ENCODE peak calls at places on chromosomes 12 and 14, in nine cellular contexts. One of them, this sample, is unnamed.

GRCh38 chr12:116415408-116416108 is 138.1 kb upstream of the MED13L start:
- DNase-seq in foreskin keratinocyte: no peak
- DNase-seq in SK-N-MC: no peak
- DNase-seq in adrenal gland: no peak
- DNase-seq in GM23338: no peak
- DNase-seq in SK-N-SH: no peak
- DNase-seq in CD8-positive, alpha-beta T cell: no peak
- DNase-seq in left ventricle myocardium inferior: no peak
- DNase-seq in PC-9: no peak
- DNase-seq in this sample: no peak

GRCh38 chr12:81668475-81668874 is 90.7 kb downstream of the PPFIA2 start:
- DNase-seq in foreskin keratinocyte: peak; percentile 88
- DNase-seq in SK-N-MC: no peak
- DNase-seq in adrenal gland: no peak
- DNase-seq in GM23338: no peak
- DNase-seq in SK-N-SH: no peak
- DNase-seq in CD8-positive, alpha-beta T cell: no peak
- DNase-seq in left ventricle myocardium inferior: no peak
- DNase-seq in PC-9: peak; percentile 19
- DNase-seq in this sample: no peak

GRCh38 chr14:69711471-69712216 is 55.3 kb upstream of the SRSF5 start:
- DNase-seq in foreskin keratinocyte: no peak
- DNase-seq in SK-N-MC: no peak
- DNase-seq in adrenal gland: peak; percentile 44
- DNase-seq in GM23338: no peak
- DNase-seq in SK-N-SH: no peak
- DNase-seq in CD8-positive, alpha-beta T cell: no peak
- DNase-seq in left ventricle myocardium inferior: peak; percentile 46
- DNase-seq in PC-9: no peak
- DNase-seq in this sample: peak; percentile 27

GRCh38 chr12:93758974-93759373 is 81.8 kb downstream of the CRADD start:
- DNase-seq in foreskin keratinocyte: no peak
- DNase-seq in SK-N-MC: no peak
- DNase-seq in adrenal gland: no peak
- DNase-seq in GM23338: no peak
- DNase-seq in SK-N-SH: no peak
- DNase-seq in CD8-positive, alpha-beta T cell: no peak
- DNase-seq in left ventricle myocardium inferior: no peak
- DNase-seq in PC-9: no peak
- DNase-seq in this sample: no peak

GRCh38 chr12:124625867-124626675 is 58.7 kb upstream of the NCOR2 start:
- DNase-seq in foreskin keratinocyte: peak; percentile 54
- DNase-seq in SK-N-MC: no peak
- DNase-seq in adrenal gland: peak; percentile 74
- DNase-seq in GM23338: no peak
- DNase-seq in SK-N-SH: no peak
- DNase-seq in CD8-positive, alpha-beta T cell: no peak
- DNase-seq in left ventricle myocardium inferior: peak; percentile 89
- DNase-seq in PC-9: peak; percentile 91
- DNase-seq in this sample: peak; percentile 28

GRCh38 chr12:11730299-11731041 is 81.0 kb downstream of the ETV6 start:
- DNase-seq in foreskin keratinocyte: peak; percentile 76
- DNase-seq in SK-N-MC: no peak
- DNase-seq in adrenal gland: no peak
- DNase-seq in GM23338: peak; percentile 41
- DNase-seq in SK-N-SH: no peak
- DNase-seq in CD8-positive, alpha-beta T cell: no peak
- DNase-seq in left ventricle myocardium inferior: no peak
- DNase-seq in PC-9: peak; percentile 83
- DNase-seq in this sample: peak; percentile 82

GRCh38 chr14:99430491-99430890 is 50.2 kb downstream of the SETD3 start:
- DNase-seq in foreskin keratinocyte: no peak
- DNase-seq in SK-N-MC: no peak
- DNase-seq in adrenal gland: no peak
- DNase-seq in GM23338: peak; percentile 80
- DNase-seq in SK-N-SH: no peak
- DNase-seq in CD8-positive, alpha-beta T cell: no peak
- DNase-seq in left ventricle myocardium inferior: no peak
- DNase-seq in PC-9: no peak
- DNase-seq in this sample: peak; percentile 57

GRCh38 chr14:63663428-63664142 is 21.9 kb upstream of the WDR89 start:
- DNase-seq in foreskin keratinocyte: no peak
- DNase-seq in SK-N-MC: no peak
- DNase-seq in adrenal gland: no peak
- DNase-seq in GM23338: no peak
- DNase-seq in SK-N-SH: no peak
- DNase-seq in CD8-positive, alpha-beta T cell: no peak
- DNase-seq in left ventricle myocardium inferior: no peak
- DNase-seq in PC-9: peak; percentile 91
- DNase-seq in this sample: peak; percentile 69

GRCh38 chr14:100858838-100859220 is 32.9 kb downstream of the MEG3 start:
- DNase-seq in foreskin keratinocyte: no peak
- DNase-seq in SK-N-MC: no peak
- DNase-seq in adrenal gland: no peak
- DNase-seq in GM23338: no peak
- DNase-seq in SK-N-SH: peak; percentile 20
- DNase-seq in CD8-positive, alpha-beta T cell: no peak
- DNase-seq in left ventricle myocardium inferior: no peak
- DNase-seq in PC-9: no peak
- DNase-seq in this sample: no peak

GRCh38 chr12:1806301-1807106 is 13.9 kb upstream of the LRTM2 start:
- DNase-seq in foreskin keratinocyte: no peak
- DNase-seq in SK-N-MC: no peak
- DNase-seq in adrenal gland: no peak
- DNase-seq in GM23338: no peak
- DNase-seq in SK-N-SH: no peak
- DNase-seq in CD8-positive, alpha-beta T cell: no peak
- DNase-seq in left ventricle myocardium inferior: peak; percentile 7
- DNase-seq in PC-9: no peak
- DNase-seq in this sample: no peak

GRCh38 chr12:15963271-15963670 is 52.1 kb downstream of the DERA start:
- DNase-seq in foreskin keratinocyte: peak; percentile 66
- DNase-seq in SK-N-MC: no peak
- DNase-seq in adrenal gland: no peak
- DNase-seq in GM23338: no peak
- DNase-seq in SK-N-SH: no peak
- DNase-seq in CD8-positive, alpha-beta T cell: no peak
- DNase-seq in left ventricle myocardium inferior: no peak
- DNase-seq in PC-9: no peak
- DNase-seq in this sample: no peak

GRCh38 chr12:129887047-129887568 is 16.7 kb downstream of the TMEM132D start:
- DNase-seq in foreskin keratinocyte: no peak
- DNase-seq in SK-N-MC: no peak
- DNase-seq in adrenal gland: no peak
- DNase-seq in GM23338: no peak
- DNase-seq in SK-N-SH: no peak
- DNase-seq in CD8-positive, alpha-beta T cell: no peak
- DNase-seq in left ventricle myocardium inferior: no peak
- DNase-seq in PC-9: no peak
- DNase-seq in this sample: no peak

GRCh38 chr12:132385375-132385774 is 56.0 kb upstream of the GALNT9 start:
- DNase-seq in foreskin keratinocyte: no peak
- DNase-seq in SK-N-MC: no peak
- DNase-seq in adrenal gland: no peak
- DNase-seq in GM23338: no peak
- DNase-seq in SK-N-SH: no peak
- DNase-seq in CD8-positive, alpha-beta T cell: no peak
- DNase-seq in left ventricle myocardium inferior: no peak
- DNase-seq in PC-9: no peak
- DNase-seq in this sample: no peak

GRCh38 chr14:76169776-76170175 is 18.1 kb downstream of the GPATCH2L start:
- DNase-seq in foreskin keratinocyte: peak; percentile 93
- DNase-seq in SK-N-MC: no peak
- DNase-seq in adrenal gland: no peak
- DNase-seq in GM23338: no peak
- DNase-seq in SK-N-SH: no peak
- DNase-seq in CD8-positive, alpha-beta T cell: no peak
- DNase-seq in left ventricle myocardium inferior: no peak
- DNase-seq in PC-9: no peak
- DNase-seq in this sample: no peak

GRCh38 chr12:47038270-47038748 is 41.1 kb upstream of the PCED1B start:
- DNase-seq in foreskin keratinocyte: no peak
- DNase-seq in SK-N-MC: no peak
- DNase-seq in adrenal gland: no peak
- DNase-seq in GM23338: no peak
- DNase-seq in SK-N-SH: no peak
- DNase-seq in CD8-positive, alpha-beta T cell: no peak
- DNase-seq in left ventricle myocardium inferior: no peak
- DNase-seq in PC-9: no peak
- DNase-seq in this sample: no peak

GRCh38 chr12:47812797-47813490 is 6.8 kb downstream of the HDAC7 start:
- DNase-seq in foreskin keratinocyte: peak; percentile 78
- DNase-seq in SK-N-MC: no peak
- DNase-seq in adrenal gland: peak; percentile 96
- DNase-seq in GM23338: peak; percentile 95
- DNase-seq in SK-N-SH: no peak
- DNase-seq in CD8-positive, alpha-beta T cell: peak; percentile 77
- DNase-seq in left ventricle myocardium inferior: peak; percentile 91
- DNase-seq in PC-9: peak; percentile 90
- DNase-seq in this sample: peak; percentile 87

GRCh38 chr14:24143511-24143910 is 2.1 kb upstream of the EMC9 start:
- DNase-seq in foreskin keratinocyte: no peak
- DNase-seq in SK-N-MC: no peak
- DNase-seq in adrenal gland: no peak
- DNase-seq in GM23338: no peak
- DNase-seq in SK-N-SH: no peak
- DNase-seq in CD8-positive, alpha-beta T cell: no peak
- DNase-seq in left ventricle myocardium inferior: no peak
- DNase-seq in PC-9: no peak
- DNase-seq in this sample: no peak

DNA sequence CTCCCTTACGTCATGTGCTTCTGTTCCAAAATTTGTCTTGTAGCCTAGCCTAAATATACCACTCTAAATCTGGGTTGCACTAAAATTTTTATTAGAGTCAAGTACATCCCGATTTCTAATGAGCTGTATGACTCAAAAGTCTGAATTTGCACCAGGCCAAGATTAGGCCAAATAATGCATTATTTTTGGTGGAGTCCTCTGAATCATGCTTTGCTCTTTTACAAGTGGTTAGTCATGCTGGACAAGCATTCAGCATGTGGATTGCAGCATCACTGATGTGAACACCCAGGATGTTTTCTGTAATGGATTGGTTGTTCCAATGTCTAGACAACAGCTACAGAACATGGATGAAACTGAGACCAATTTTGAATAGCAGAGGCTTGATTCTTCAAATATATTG is 23.7 kb downstream of the HEBP1 start:
- DNase-seq in foreskin keratinocyte: peak; percentile 90
- DNase-seq in SK-N-MC: no peak
- DNase-seq in adrenal gland: peak; percentile 54
- DNase-seq in GM23338: no peak
- DNase-seq in SK-N-SH: no peak
- DNase-seq in CD8-positive, alpha-beta T cell: no peak
- DNase-seq in left ventricle myocardium inferior: no peak
- DNase-seq in PC-9: no peak
- DNase-seq in this sample: peak; percentile 31
- H3K27ac ChIP-seq in foreskin keratinocyte: no peak overlapping the region
- H3K27ac ChIP-seq in SK-N-MC: no peak overlapping the region
- H3K27ac ChIP-seq in adrenal gland: peak overlapping the region; percentile 69
- H3K27ac ChIP-seq in GM23338: no peak overlapping the region
- H3K27ac ChIP-seq in SK-N-SH: no peak overlapping the region
- H3K27ac ChIP-seq in CD8-positive, alpha-beta T cell: no peak overlapping the region
- H3K27ac ChIP-seq in left ventricle myocardium inferior: peak overlapping the region; percentile 39
- H3K27ac ChIP-seq in PC-9: peak overlapping the region; percentile 66
- H3K27ac ChIP-seq in this sample: no peak overlapping the region

DNA sequence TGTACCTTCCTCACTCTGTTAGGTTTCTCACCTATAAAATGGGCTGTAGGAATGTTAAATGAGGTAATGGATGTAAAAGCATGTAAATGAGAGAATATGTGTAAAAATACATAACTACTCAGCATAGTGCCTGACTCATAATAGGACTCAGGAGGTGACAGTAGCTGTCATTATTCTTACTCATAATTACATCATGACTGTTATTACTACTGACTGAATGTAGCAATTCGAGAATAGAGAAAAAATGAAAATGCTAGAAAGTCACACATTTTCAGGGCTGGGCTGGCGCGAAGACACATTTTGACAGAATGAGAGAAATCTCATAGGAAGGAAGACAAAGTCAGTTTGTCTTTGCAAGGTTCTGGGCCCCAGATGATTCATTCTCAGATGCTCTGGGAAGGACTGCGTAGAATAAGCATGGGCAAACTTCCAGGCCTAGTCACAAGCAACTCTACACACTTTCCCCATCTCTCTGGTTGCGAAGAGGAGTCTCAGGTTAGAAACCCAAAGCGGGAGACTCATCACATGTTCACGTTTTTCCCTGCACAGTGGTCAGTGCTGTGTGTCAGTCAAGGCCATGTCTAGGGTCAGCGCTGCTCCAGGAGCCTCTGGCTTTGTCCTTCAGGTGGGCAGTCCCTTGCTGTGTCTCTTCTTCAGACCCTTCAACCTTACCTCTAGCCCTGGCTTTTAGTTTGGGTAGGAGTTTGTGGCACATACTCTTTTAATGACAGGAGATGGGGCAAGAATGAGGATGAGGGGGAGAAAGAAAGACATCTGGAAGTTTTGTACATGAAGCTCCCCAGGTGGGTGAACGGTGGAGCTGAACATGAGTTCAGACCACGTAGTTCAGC is 8.4 kb downstream of the GPRC5A start:
- DNase-seq in foreskin keratinocyte: peak; percentile 93
- DNase-seq in SK-N-MC: no peak
- DNase-seq in adrenal gland: peak; percentile 85
- DNase-seq in GM23338: no peak
- DNase-seq in SK-N-SH: no peak
- DNase-seq in CD8-positive, alpha-beta T cell: no peak
- DNase-seq in left ventricle myocardium inferior: no peak
- DNase-seq in PC-9: no peak
- DNase-seq in this sample: no peak
- H3K27ac ChIP-seq in foreskin keratinocyte: peak overlapping the region; percentile 96
- H3K27ac ChIP-seq in SK-N-MC: no peak overlapping the region
- H3K27ac ChIP-seq in adrenal gland: peak overlapping the region; percentile 83
- H3K27ac ChIP-seq in GM23338: no peak overlapping the region
- H3K27ac ChIP-seq in SK-N-SH: no peak overlapping the region
- H3K27ac ChIP-seq in CD8-positive, alpha-beta T cell: no peak overlapping the region
- H3K27ac ChIP-seq in left ventricle myocardium inferior: peak overlapping the region; percentile 69
- H3K27ac ChIP-seq in PC-9: peak overlapping the region; percentile 76
- H3K27ac ChIP-seq in this sample: no peak overlapping the region

GRCh38 chr14:72926292-72927028 is at the start of gene DCAF4:
- DNase-seq in foreskin keratinocyte: peak; percentile 99
- DNase-seq in SK-N-MC: peak; percentile 91
- DNase-seq in adrenal gland: peak; percentile 98
- DNase-seq in GM23338: peak; percentile 100
- DNase-seq in SK-N-SH: peak; percentile 99
- DNase-seq in CD8-positive, alpha-beta T cell: peak; percentile 89
- DNase-seq in left ventricle myocardium inferior: peak; percentile 96
- DNase-seq in PC-9: peak; percentile 96
- DNase-seq in this sample: peak; percentile 99
- H3K27ac ChIP-seq in foreskin keratinocyte: peak within 1 kb of the TSS; percentile 68
- H3K27ac ChIP-seq in SK-N-MC: peak within 1 kb of the TSS; percentile 39
- H3K27ac ChIP-seq in adrenal gland: peak within 1 kb of the TSS; percentile 84
- H3K27ac ChIP-seq in GM23338: peak within 1 kb of the TSS; percentile 69
- H3K27ac ChIP-seq in SK-N-SH: peak within 1 kb of the TSS; percentile 12
- H3K27ac ChIP-seq in CD8-positive, alpha-beta T cell: peak within 1 kb of the TSS; percentile 76
- H3K27ac ChIP-seq in left ventricle myocardium inferior: peak within 1 kb of the TSS; percentile 68
- H3K27ac ChIP-seq in PC-9: peak within 1 kb of the TSS; percentile 62
- H3K27ac ChIP-seq in this sample: peak within 1 kb of the TSS; percentile 63

DNA sequence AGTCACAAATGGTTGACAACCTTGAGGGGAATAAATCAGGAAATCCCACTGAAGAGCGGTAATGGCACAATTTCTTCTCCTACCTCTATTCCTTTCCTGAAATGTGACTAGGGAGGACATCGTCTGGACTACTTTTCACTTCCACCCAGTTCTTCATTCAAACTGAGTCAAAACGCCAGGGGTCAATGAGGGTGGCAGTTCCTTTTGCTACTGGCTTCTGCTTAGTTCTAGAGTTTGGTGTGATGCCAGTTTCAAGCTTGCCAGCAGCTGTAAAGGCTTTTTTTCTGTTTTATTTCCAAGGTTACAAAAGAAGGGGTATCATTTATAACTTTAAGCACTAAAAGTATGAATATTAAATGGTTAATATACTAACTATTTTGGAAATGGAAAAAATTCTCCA is 286.5 kb downstream of the SOX5 start:
- DNase-seq in foreskin keratinocyte: no peak
- DNase-seq in SK-N-MC: no peak
- DNase-seq in adrenal gland: no peak
- DNase-seq in GM23338: no peak
- DNase-seq in SK-N-SH: no peak
- DNase-seq in CD8-positive, alpha-beta T cell: no peak
- DNase-seq in left ventricle myocardium inferior: no peak
- DNase-seq in PC-9: no peak
- DNase-seq in this sample: peak; percentile 6
- H3K27ac ChIP-seq in foreskin keratinocyte: no peak overlapping the region
- H3K27ac ChIP-seq in SK-N-MC: no peak overlapping the region
- H3K27ac ChIP-seq in adrenal gland: no peak overlapping the region
- H3K27ac ChIP-seq in GM23338: no peak overlapping the region
- H3K27ac ChIP-seq in SK-N-SH: no peak overlapping the region
- H3K27ac ChIP-seq in CD8-positive, alpha-beta T cell: no peak overlapping the region
- H3K27ac ChIP-seq in left ventricle myocardium inferior: no peak overlapping the region
- H3K27ac ChIP-seq in PC-9: no peak overlapping the region
- H3K27ac ChIP-seq in this sample: no peak overlapping the region

This sample was measured in body of pancreas.